ENCODE peak calls at places on chromosomes 6 and 20, in eight cellular contexts. One of them, this sample, is unnamed.

GRCh38 chr6:16182428-16182827 is 53.5 kb downstream of the MYLIP start:
- DNase-seq in RPMI8226: no peak
- DNase-seq in GM20000: no peak
- DNase-seq in naive B cell: no peak
- DNase-seq in iPS-NIHi11: no peak
- DNase-seq in progenitor cell of endocrine pancreas: no peak
- DNase-seq in effector memory CD8-positive, alpha-beta T cell: no peak
- DNase-seq in psoas muscle: no peak
- DNase-seq in this sample: no peak

GRCh38 chr6:57267586-57268293 is 45.6 kb upstream of the RAB23 start:
- DNase-seq in naive B cell: peak; percentile 18
- DNase-seq in psoas muscle: no peak
- DNase-seq in GM20000: peak; percentile 25
- DNase-seq in progenitor cell of endocrine pancreas: peak; percentile 15
- DNase-seq in effector memory CD8-positive, alpha-beta T cell: peak; percentile 22
- DNase-seq in iPS-NIHi11: peak; percentile 52
- DNase-seq in RPMI8226: peak; percentile 60
- DNase-seq in this sample: no peak

GRCh38 chr6:170178266-170178560 is 112.7 kb downstream of the DLL1 start:
- DNase-seq in iPS-NIHi11: no peak
- DNase-seq in progenitor cell of endocrine pancreas: no peak
- DNase-seq in naive B cell: no peak
- DNase-seq in RPMI8226: no peak
- DNase-seq in GM20000: no peak
- DNase-seq in psoas muscle: no peak
- DNase-seq in effector memory CD8-positive, alpha-beta T cell: no peak
- DNase-seq in this sample: no peak

GRCh38 chr6:107679457-107679856 is 144.7 kb downstream of the SCML4 start:
- DNase-seq in effector memory CD8-positive, alpha-beta T cell: no peak
- DNase-seq in psoas muscle: no peak
- DNase-seq in iPS-NIHi11: peak; percentile 73
- DNase-seq in naive B cell: no peak
- DNase-seq in RPMI8226: no peak
- DNase-seq in GM20000: no peak
- DNase-seq in progenitor cell of endocrine pancreas: no peak
- DNase-seq in this sample: no peak

GRCh38 chr6:5457036-5457435 is 195.7 kb downstream of the FARS2 start:
- DNase-seq in naive B cell: no peak
- DNase-seq in psoas muscle: peak; percentile 89
- DNase-seq in RPMI8226: no peak
- DNase-seq in effector memory CD8-positive, alpha-beta T cell: no peak
- DNase-seq in progenitor cell of endocrine pancreas: no peak
- DNase-seq in iPS-NIHi11: no peak
- DNase-seq in GM20000: no peak
- DNase-seq in this sample: no peak

GRCh38 chr6:134199848-134200606 is 117.9 kb downstream of the SGK1 start:
- DNase-seq in iPS-NIHi11: no peak
- DNase-seq in GM20000: peak; percentile 34
- DNase-seq in RPMI8226: no peak
- DNase-seq in progenitor cell of endocrine pancreas: no peak
- DNase-seq in naive B cell: no peak
- DNase-seq in effector memory CD8-positive, alpha-beta T cell: no peak
- DNase-seq in psoas muscle: no peak
- DNase-seq in this sample: no peak

GRCh38 chr6:40520683-40521082 is 66.5 kb downstream of the LRFN2 start:
- DNase-seq in progenitor cell of endocrine pancreas: no peak
- DNase-seq in naive B cell: no peak
- DNase-seq in iPS-NIHi11: no peak
- DNase-seq in psoas muscle: no peak
- DNase-seq in GM20000: no peak
- DNase-seq in effector memory CD8-positive, alpha-beta T cell: no peak
- DNase-seq in RPMI8226: no peak
- DNase-seq in this sample: no peak

GRCh38 chr20:7967199-7967844 is 27.1 kb upstream of the HAO1 start:
- DNase-seq in psoas muscle: no peak
- DNase-seq in naive B cell: no peak
- DNase-seq in GM20000: no peak
- DNase-seq in progenitor cell of endocrine pancreas: no peak
- DNase-seq in effector memory CD8-positive, alpha-beta T cell: no peak
- DNase-seq in RPMI8226: no peak
- DNase-seq in iPS-NIHi11: no peak
- DNase-seq in this sample: no peak

GRCh38 chr6:72374864-72375263 is 247.0 kb upstream of the KCNQ5 start:
- DNase-seq in iPS-NIHi11: no peak
- DNase-seq in effector memory CD8-positive, alpha-beta T cell: no peak
- DNase-seq in psoas muscle: no peak
- DNase-seq in progenitor cell of endocrine pancreas: no peak
- DNase-seq in RPMI8226: no peak
- DNase-seq in GM20000: no peak
- DNase-seq in naive B cell: no peak
- DNase-seq in this sample: no peak

GRCh38 chr6:150336708-150337107 is 32.1 kb upstream of the IYD start:
- DNase-seq in GM20000: no peak
- DNase-seq in naive B cell: no peak
- DNase-seq in iPS-NIHi11: no peak
- DNase-seq in psoas muscle: no peak
- DNase-seq in effector memory CD8-positive, alpha-beta T cell: no peak
- DNase-seq in RPMI8226: no peak
- DNase-seq in progenitor cell of endocrine pancreas: no peak
- DNase-seq in this sample: no peak

GRCh38 chr20:2671977-2672376 is 8.0 kb upstream of the IDH3B start:
- DNase-seq in GM20000: no peak
- DNase-seq in iPS-NIHi11: peak; percentile 39
- DNase-seq in RPMI8226: peak; percentile 41
- DNase-seq in progenitor cell of endocrine pancreas: no peak
- DNase-seq in effector memory CD8-positive, alpha-beta T cell: no peak
- DNase-seq in psoas muscle: no peak
- DNase-seq in naive B cell: no peak
- DNase-seq in this sample: peak; percentile 26

GRCh38 chr6:36838896-36839818 is at the start of gene CPNE5:
- DNase-seq in naive B cell: no peak
- DNase-seq in psoas muscle: no peak
- DNase-seq in effector memory CD8-positive, alpha-beta T cell: no peak
- DNase-seq in GM20000: no peak
- DNase-seq in progenitor cell of endocrine pancreas: no peak
- DNase-seq in iPS-NIHi11: peak; percentile 71
- DNase-seq in RPMI8226: no peak
- DNase-seq in this sample: peak; percentile 61

GRCh38 chr6:31351734-31352496 is 5.1 kb downstream of the HLA-B start:
- DNase-seq in psoas muscle: no peak
- DNase-seq in iPS-NIHi11: no peak
- DNase-seq in progenitor cell of endocrine pancreas: no peak
- DNase-seq in RPMI8226: no peak
- DNase-seq in effector memory CD8-positive, alpha-beta T cell: peak; percentile 29
- DNase-seq in GM20000: no peak
- DNase-seq in naive B cell: peak; percentile 14
- DNase-seq in this sample: no peak

GRCh38 chr6:132730560-132730959 is 16.7 kb upstream of the VNN1 start:
- DNase-seq in iPS-NIHi11: no peak
- DNase-seq in psoas muscle: no peak
- DNase-seq in GM20000: no peak
- DNase-seq in RPMI8226: no peak
- DNase-seq in progenitor cell of endocrine pancreas: no peak
- DNase-seq in naive B cell: no peak
- DNase-seq in effector memory CD8-positive, alpha-beta T cell: no peak
- DNase-seq in this sample: no peak

GRCh38 chr20:19735446-19735845 is 22.6 kb upstream of the RIN2 start:
- DNase-seq in effector memory CD8-positive, alpha-beta T cell: no peak
- DNase-seq in iPS-NIHi11: peak; percentile 54
- DNase-seq in RPMI8226: no peak
- DNase-seq in psoas muscle: peak; percentile 87
- DNase-seq in progenitor cell of endocrine pancreas: no peak
- DNase-seq in naive B cell: no peak
- DNase-seq in GM20000: no peak
- DNase-seq in this sample: peak; percentile 73